ENCODE peak calls at places on chromosomes 6 and 20, in eight cellular contexts. M is lung, I is OCI-LY7, T is psoas muscle, Q is progenitor cell of endocrine pancreas, R is osteocyte, K is left lung, W is colonic mucosa. G is an unnamed sample.

GRCh38 chr6:137390264-137390787 is 103.9 kb downstream of the OLIG3 start:
- DNase-seq in R (no peak), Q (no peak), I (no peak), W (no peak), K (no peak), T (no peak), M (no peak), G (no peak)

GRCh38 chr6:21360353-21360752 is 233.2 kb upstream of the SOX4 start:
- DNase-seq in Q (no peak), M (no peak), W (peak), I (no peak), T (no peak), R (no peak), K (no peak), G (no peak)

GRCh38 chr20:35286077-35286898 is 1.7 kb upstream of the EIF6 start:
- DNase-seq in M (no peak), R (no peak), T (no peak), I (no peak), Q (no peak), K (no peak), W (peak), G (no peak)

GRCh38 chr6:111805511-111806181 is 67.6 kb downstream of the FYN start:
- DNase-seq in K (no peak), T (no peak), M (no peak), I (peak), Q (no peak), W (no peak), R (no peak), G (no peak)

GRCh38 chr6:162913206-162913605 is 185.4 kb downstream of the PACRG start:
- DNase-seq in T (no peak), Q (no peak), M (no peak), W (no peak), K (no peak), R (no peak), I (no peak), G (no peak)

GRCh38 chr6:63395388-63395787 is 75.6 kb upstream of the LGSN start:
- DNase-seq in Q (no peak), I (no peak), T (no peak), R (no peak), W (peak), K (no peak), M (no peak), G (no peak)

GRCh38 chr6:49570474-49571079 is 20.1 kb downstream of the C6orf141 start:
- DNase-seq in W (no peak), I (no peak), Q (no peak), T (no peak), K (no peak), R (no peak), M (no peak), G (no peak)

GRCh38 chr6:30101423-30101938 is 11.4 kb downstream of the TRIM31 start:
- DNase-seq in I (no peak), T (no peak), K (no peak), Q (no peak), R (no peak), W (no peak), M (no peak), G (no peak)

GRCh38 chr20:561437-562231 is 18.0 kb upstream of the CSNK2A1 start:
- DNase-seq in I (peak), R (no peak), W (peak), K (peak), Q (peak), M (peak), T (peak), G (peak)

GRCh38 chr6:136701011-136701410 is 91.3 kb downstream of the MAP3K5 start:
- DNase-seq in I (no peak), R (no peak), Q (no peak), T (no peak), W (no peak), K (no peak), M (no peak), G (no peak)

GRCh38 chr6:16725145-16725864 is 36.0 kb downstream of the ATXN1 start:
- DNase-seq in K (no peak), M (no peak), W (no peak), I (no peak), T (no peak), R (no peak), Q (no peak), G (no peak)

GRCh38 chr20:6863355-6863754 is 95.9 kb downstream of the BMP2 start:
- DNase-seq in I (no peak), W (no peak), T (no peak), R (no peak), Q (no peak), M (no peak), K (no peak), G (no peak)

GRCh38 chr6:5411414-5411813 is 150.1 kb downstream of the FARS2 start:
- DNase-seq in W (no peak), T (no peak), I (no peak), M (no peak), Q (no peak), K (no peak), R (no peak), G (no peak)

GRCh38 chr6:30862156-30862875 is 22.0 kb upstream of the DDR1 start:
- DNase-seq in Q (no peak), I (no peak), M (no peak), K (no peak), W (no peak), T (no peak), R (no peak), G (no peak)

GRCh38 chr20:57389695-57390603 is 1.2 kb upstream of the RBM38 start:
- DNase-seq in K (peak), Q (no peak), R (no peak), W (no peak), I (no peak), M (no peak), T (peak), G (no peak)

GRCh38 chr20:57387945-57388351 is 3.2 kb upstream of the RBM38 start:
- DNase-seq in W (no peak), T (peak), R (no peak), K (peak), M (no peak), I (no peak), Q (no peak), G (no peak)

GRCh38 chr20:57387463-57387862 is 3.7 kb upstream of the RBM38 start:
- DNase-seq in T (peak), I (no peak), R (no peak), W (no peak), K (peak), M (no peak), Q (no peak), G (no peak)

GRCh38 chr20:57390604-57391438 is at the start of gene RBM38:
- DNase-seq in I (peak), W (peak), T (peak), R (no peak), M (peak), K (peak), Q (peak), G (peak)

GRCh38 chr20:57388953-57389694 is 2.1 kb upstream of the RBM38 start:
- DNase-seq in W (peak), K (peak), R (no peak), M (peak), T (peak), Q (peak), I (peak), G (peak)
- TF ChIP-seq CTCF in W (no peak), K (no peak), R (no peak), M (no peak), T (peak), Q (peak), I (peak), G (no peak)

GRCh38 chr6:13278184-13278583 is 50.2 kb downstream of the TBC1D7 start:
- DNase-seq in Q (no peak), T (no peak), W (no peak), R (no peak), K (no peak), M (no peak), I (peak), G (no peak)
- TF ChIP-seq CTCF in Q (peak), T (no peak), W (no peak), R (no peak), K (no peak), M (no peak), I (peak), G (peak)

GRCh38 chr6:41072836-41073202 is at the start of gene NFYA:
- DNase-seq in Q (no peak), M (no peak), W (no peak), K (no peak), T (no peak), I (no peak), R (no peak), G (no peak)
- TF ChIP-seq CTCF in Q (no peak), M (no peak), W (no peak), K (no peak), T (no peak), I (no peak), R (no peak), G (no peak)

GRCh38 chr20:48431635-48432034 is 396.2 kb downstream of the PREX1 start:
- DNase-seq in R (no peak), W (no peak), I (no peak), M (no peak), T (no peak), Q (no peak), K (no peak), G (no peak)
- TF ChIP-seq CTCF in R (no peak), W (no peak), I (no peak), M (no peak), T (no peak), Q (no peak), K (no peak), G (no peak)

G was measured in neural crest cell.